ENCODE peak calls at places on chromosomes 1 and 21, in five cellular contexts. W is H1, Q is HCT116, T is K562, K is HepG2. V is an unnamed sample. For H3K27me3, the result is how much of the 10 kb centered on the place peaks cover.

GRCh38 chr1:51070640-51071039 is 31.4 kb upstream of the C1orf185 start:
- DNase-seq in T (no peak), W (no peak), Q (no peak), K (no peak), V (no peak)

GRCh38 chr1:224080082-224080774 is 33.7 kb upstream of the FBXO28 start:
- DNase-seq in W (no peak), T (peak), K (no peak), Q (peak), V (no peak)

GRCh38 chr1:20090119-20090518 is 20.1 kb downstream of the PLA2G5 start:
- DNase-seq in Q (no peak), K (no peak), W (no peak), T (no peak), V (no peak)

GRCh38 chr1:189538271-189538670 is 939.4 kb downstream of the BRINP3 start:
- DNase-seq in K (no peak), T (no peak), W (no peak), Q (no peak), V (no peak)

GRCh38 chr1:24705260-24706073 is 39.8 kb upstream of the CLIC4 start:
- DNase-seq in K (peak), Q (peak), W (peak), T (peak), V (peak)

GRCh38 chr1:43569175-43569574 is 38.5 kb downstream of the PTPRF start:
- DNase-seq in Q (no peak), K (no peak), W (no peak), T (no peak), V (no peak)

GRCh38 chr1:235075955-235076308 is 52.7 kb downstream of the TOMM20 start:
- DNase-seq in T (no peak), W (no peak), Q (no peak), K (no peak), V (no peak)

GRCh38 chr21:41032536-41032935 is 135.4 kb upstream of the BACE2 start:
- DNase-seq in T (no peak), W (no peak), Q (no peak), K (no peak), V (no peak)

GRCh38 chr1:29500651-29501050 is 264.3 kb downstream of the PTPRU start:
- DNase-seq in Q (no peak), W (no peak), T (no peak), K (no peak), V (no peak)

GRCh38 chr1:25063591-25064416 is 133.7 kb upstream of the RUNX3 start:
- DNase-seq in W (no peak), Q (no peak), K (no peak), T (no peak), V (no peak)

GRCh38 chr1:5645929-5646328 is 346.3 kb downstream of the NPHP4 start:
- DNase-seq in Q (no peak), T (no peak), K (no peak), W (no peak), V (no peak)

GRCh38 chr1:71463144-71463543 is 382.3 kb upstream of the ZRANB2 start:
- DNase-seq in K (no peak), W (no peak), T (no peak), Q (no peak), V (no peak)

GRCh38 chr1:36306210-36306901 is at the start of gene SH3D21:
- DNase-seq in T (no peak), K (peak), W (peak), Q (no peak), V (peak)

GRCh38 chr1:154326546-154327465 is 1.5 kb downstream of the ATP8B2 start:
- DNase-seq in T (peak), Q (no peak), K (no peak), W (no peak), V (no peak)

GRCh38 chr1:157170677-157171515 is 32.7 kb upstream of the ETV3 start:
- DNase-seq in Q (peak), K (peak), W (no peak), T (peak), V (peak)

GRCh38 chr1:112698366-112699310 is 8.3 kb downstream of the RHOC start:
- DNase-seq in W (no peak), T (peak), K (peak), Q (no peak), V (no peak)

GRCh38 chr1:91440845-91441244 is 36.2 kb upstream of the HFM1 start:
- DNase-seq in T (no peak), Q (peak), W (no peak), K (peak), V (no peak)
- TF ChIP-seq ZNF274 in T (no peak), Q (no peak), W (no peak), K (no peak), V (no peak)

GRCh38 chr1:56676571-56677035 is 31.5 kb downstream of the PRKAA2 start:
- DNase-seq in K (no peak), Q (no peak), T (no peak), W (no peak), V (no peak)

GRCh38 chr1:56672579-56672978 is 27.5 kb downstream of the PRKAA2 start:
- DNase-seq in Q (no peak), W (no peak), K (no peak), T (no peak), V (no peak)

GRCh38 chr1:56671085-56671484 is 26.0 kb downstream of the PRKAA2 start:
- DNase-seq in K (no peak), W (no peak), Q (no peak), T (no peak), V (no peak)

GRCh38 chr1:56671542-56671941 is 26.4 kb downstream of the PRKAA2 start:
- DNase-seq in W (no peak), Q (no peak), T (no peak), K (no peak), V (no peak)

DNA sequence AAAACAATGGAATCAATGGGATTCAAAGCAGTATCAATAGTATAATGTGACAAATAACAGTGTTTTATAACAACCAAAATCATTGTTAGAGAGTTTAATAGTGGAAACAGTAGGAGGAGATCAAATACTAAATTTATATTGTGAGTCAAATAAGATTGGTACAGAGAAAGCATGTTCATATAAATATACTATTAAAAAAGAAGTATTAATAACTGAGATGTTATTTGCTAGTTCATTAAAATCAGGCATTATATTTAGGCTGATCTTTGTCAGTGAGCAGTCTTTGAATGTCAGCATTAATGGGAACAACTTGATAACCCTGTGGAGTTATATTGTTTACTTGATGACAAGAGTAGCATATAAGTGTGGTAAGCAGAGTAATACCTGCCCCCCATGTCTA is 30.6 kb downstream of the PRKAA2 start:
- DNase-seq in K (no peak), T (no peak), W (no peak), Q (no peak), V (no peak)
- TF ChIP-seq YY1 in K (no peak), T (no peak), W (no peak), Q (no peak), V (no peak)

DNA sequence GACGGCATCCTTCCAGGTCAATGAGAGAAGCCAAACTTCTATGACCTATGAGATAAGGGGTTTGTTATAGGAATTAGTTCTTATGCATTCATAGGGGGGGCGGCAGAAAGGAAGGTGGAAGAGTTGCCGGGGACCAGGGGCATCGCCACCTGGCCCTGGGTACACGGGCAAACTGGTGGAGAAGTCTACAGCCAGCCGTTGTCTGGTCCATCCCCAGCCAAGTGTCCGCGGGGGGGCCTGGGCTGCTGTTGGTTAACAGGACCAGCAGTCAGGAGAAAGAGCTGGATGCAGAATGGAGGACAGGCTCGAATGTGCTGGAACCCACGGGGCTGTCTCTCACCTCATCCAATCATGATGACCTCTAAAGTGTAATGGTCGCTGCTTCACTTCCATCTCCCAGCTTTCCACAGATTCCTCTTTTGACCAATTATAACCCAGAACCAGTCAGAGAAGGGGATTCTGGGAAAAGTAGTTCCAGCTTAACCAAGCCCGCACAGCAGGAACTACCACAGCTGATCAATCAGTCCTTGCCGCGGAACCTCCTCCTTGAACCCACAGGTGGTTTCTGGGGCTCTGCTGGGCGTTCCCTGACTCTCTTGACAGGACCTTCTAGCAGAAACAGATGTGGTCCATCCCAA is 17.8 kb downstream of the TMEM51 start:
- DNase-seq in W (no peak), Q (no peak), K (no peak), T (peak), V (no peak)
- H3K27me3 ChIP-seq in W (under half), Q (under half), K (under half), T (under half), V (under half)

GRCh38 chr21:36949171-36950141 is 17.0 kb downstream of the HLCS start:
- DNase-seq in Q (no peak), K (no peak), T (no peak), W (no peak), V (no peak)
- TF ChIP-seq ZNF274 in Q (no peak), K (no peak), T (no peak), W (no peak), V (no peak)

DNA sequence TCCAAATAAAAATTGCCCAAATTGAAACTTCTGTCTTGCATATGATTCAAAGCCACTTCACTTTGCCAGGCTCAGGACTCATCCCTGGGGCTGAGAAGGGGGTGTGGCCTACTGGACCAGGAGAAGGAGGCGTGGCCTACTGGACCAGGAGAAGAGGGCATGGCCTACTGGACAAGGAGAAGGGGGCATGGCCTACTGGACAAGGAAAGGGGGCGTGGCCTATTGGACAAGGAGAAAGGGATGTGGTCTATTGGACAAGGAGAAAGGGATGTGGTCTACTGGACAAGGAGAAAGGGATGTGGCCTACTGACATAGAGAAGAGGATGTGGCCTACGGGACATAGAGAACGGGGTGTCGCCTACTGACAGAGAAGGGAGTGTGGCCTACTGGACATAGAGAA is 405.3 kb downstream of the RRAGC start:
- DNase-seq in W (no peak), Q (peak), K (no peak), T (peak), V (no peak)
- TF ChIP-seq YY1 in W (no peak), Q (no peak), K (no peak), T (no peak), V (no peak)

GRCh38 chr1:192522673-192523072 is 52.9 kb upstream of the RGS1 start:
- DNase-seq in K (no peak), Q (no peak), W (no peak), T (no peak), V (no peak)

GRCh38 chr1:192516776-192517297 is 58.7 kb upstream of the RGS1 start:
- DNase-seq in W (no peak), T (no peak), K (no peak), Q (no peak), V (no peak)

GRCh38 chr1:192524223-192524622 is 51.4 kb upstream of the RGS1 start:
- DNase-seq in K (no peak), W (no peak), T (no peak), Q (no peak), V (no peak)

GRCh38 chr1:192518700-192519099 is 56.9 kb upstream of the RGS1 start:
- DNase-seq in Q (no peak), T (no peak), W (no peak), K (no peak), V (no peak)

DNA sequence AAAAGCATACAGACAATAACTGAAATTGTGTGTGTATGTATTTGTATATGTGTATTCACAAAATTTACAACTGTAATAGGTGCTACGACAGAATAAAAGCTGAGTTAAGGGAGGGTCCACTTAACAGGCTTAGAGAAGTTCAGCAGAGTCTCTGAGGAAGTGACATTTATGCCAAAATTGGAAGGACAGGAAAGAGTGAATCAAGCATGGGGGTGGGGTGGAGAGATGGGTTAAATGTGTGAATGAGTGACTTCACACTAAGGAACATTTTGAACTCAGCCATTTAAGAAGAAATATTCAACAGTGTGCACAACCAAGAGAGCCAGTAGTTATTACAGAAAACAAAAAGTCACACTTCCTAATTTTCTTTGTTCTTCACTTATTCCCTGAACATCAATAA is 53.8 kb upstream of the RGS1 start:
- DNase-seq in W (no peak), K (no peak), T (no peak), Q (no peak), V (no peak)
- H3K27me3 ChIP-seq in W (under half), K (under half), T (under half), Q (under half), V (under half)

DNA sequence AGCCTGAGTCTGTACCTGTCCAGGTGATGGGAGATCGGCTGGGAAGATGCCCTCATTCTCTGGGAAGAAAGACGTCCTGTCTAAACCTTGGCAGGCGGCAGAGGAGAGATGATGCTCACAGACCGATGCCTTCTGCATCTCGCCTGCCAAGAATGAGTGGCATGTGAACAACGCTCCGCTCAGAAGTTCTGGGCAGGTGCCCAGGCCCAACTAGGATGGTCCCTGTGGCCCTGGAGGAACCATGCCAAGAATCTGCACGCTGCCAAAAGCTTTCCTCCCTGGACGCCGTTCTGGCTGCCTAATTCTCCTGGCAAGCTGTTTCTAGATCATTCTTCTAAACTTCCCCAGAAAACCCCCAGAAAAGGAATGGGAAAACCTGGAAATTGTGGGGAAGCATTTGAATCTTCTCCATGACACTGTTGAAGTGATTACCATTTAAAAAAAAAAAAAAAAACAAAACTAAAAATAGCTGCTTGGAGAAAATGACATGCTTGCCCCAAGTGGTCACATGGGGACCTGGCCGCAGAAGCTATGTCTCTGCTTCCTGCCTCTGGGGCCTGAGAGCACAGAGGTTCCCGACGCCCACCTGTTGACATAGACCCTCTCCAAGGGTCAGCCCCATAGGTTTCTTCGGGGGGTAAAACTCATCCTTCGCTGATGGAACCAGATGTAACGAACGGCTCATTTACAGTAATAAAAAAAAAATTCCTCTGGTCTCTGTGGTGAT is 441.0 kb downstream of the PRDM2 start:
- DNase-seq in K (no peak), Q (no peak), T (no peak), W (no peak), V (no peak)
- TF ChIP-seq ZNF274 in K (no peak), Q (no peak), T (no peak), W (no peak), V (no peak)

GRCh38 chr1:169070547-169070946 is 35.9 kb upstream of the ATP1B1 start:
- DNase-seq in K (no peak), Q (no peak), T (no peak), W (no peak), V (no peak)
- TF ChIP-seq YY1 in K (no peak), Q (no peak), T (no peak), W (no peak), V (no peak)

GRCh38 chr1:90133133-90133532 is 138.2 kb downstream of the ZNF326 start:
- DNase-seq in T (peak), K (peak), W (no peak), Q (peak), V (peak)
- H3K27me3 ChIP-seq in T (under half), K (under half), W (under half), Q (under half), V (under half)

V was measured in NT2/D1.